ENCODE peak calls at places on chromosome 15, in ten cellular contexts. R, L, J, Y, O, Q, T, Z, M and P are unnamed samples.
A peak's percentile ranks its signal among the peaks of the same experiment; 100 is the strongest.

GRCh38 chr15:66489179-66489791 is 8.3 kb downstream of the SNAPC5 start:
- DNase-seq in R (no peak), L (no peak), J (no peak), Y (no peak), O (no peak), Q (no peak), T (no peak), Z (no peak), M (no peak), P (no peak)

GRCh38 chr15:78155355-78155939 is 6.3 kb downstream of the IDH3A start:
- DNase-seq in R (no peak), L (no peak), J (no peak), Y (no peak), O (no peak), Q (no peak), T (no peak), Z (no peak), M (no peak), P (no peak)

GRCh38 chr15:85406916-85407315 is 26.5 kb downstream of the AKAP13 start:
- DNase-seq in R (no peak), L (no peak), J (peak; percentile 64), Y (peak; percentile 29), O (no peak), Q (no peak), T (no peak), Z (no peak), M (no peak), P (peak; percentile 58)

GRCh38 chr15:59251001-59251845 is 44.6 kb downstream of the LDHAL6B start:
- DNase-seq in R (no peak), L (no peak), J (no peak), Y (no peak), O (no peak), Q (no peak), T (no peak), Z (no peak), M (no peak), P (no peak)

GRCh38 chr15:80694624-80695098 is 449 bp upstream of the ABHD17C start:
- DNase-seq in R (no peak), L (peak; percentile 52), J (no peak), Y (peak; percentile 49), O (no peak), Q (no peak), T (no peak), Z (no peak), M (peak; percentile 47), P (peak; percentile 55)

GRCh38 chr15:37789881-37790280 is 144.6 kb upstream of the TMCO5A start:
- DNase-seq in R (no peak), L (no peak), J (peak; percentile 77), Y (peak; percentile 45), O (no peak), Q (no peak), T (peak; percentile 60), Z (no peak), M (no peak), P (peak; percentile 56)

GRCh38 chr15:79057050-79057449 is 33.5 kb downstream of the RASGRF1 start:
- DNase-seq in R (no peak), L (no peak), J (no peak), Y (no peak), O (no peak), Q (no peak), T (no peak), Z (no peak), M (no peak), P (no peak)

GRCh38 chr15:23516866-23517265 is 48.6 kb upstream of the MKRN3 start:
- DNase-seq in R (no peak), L (no peak), J (no peak), Y (no peak), O (no peak), Q (no peak), T (no peak), Z (no peak), M (no peak), P (no peak)

GRCh38 chr15:88243156-88243555 is 13.4 kb downstream of the NTRK3 start:
- DNase-seq in R (no peak), L (no peak), J (no peak), Y (no peak), O (no peak), Q (no peak), T (no peak), Z (peak; percentile 18), M (no peak), P (no peak)

GRCh38 chr15:40379853-40380252 is 2.7 kb upstream of the KNSTRN start:
- DNase-seq in R (peak; percentile 35), L (peak; percentile 81), J (peak; percentile 91), Y (peak; percentile 92), O (peak; percentile 51), Q (no peak), T (peak; percentile 65), Z (no peak), M (peak; percentile 29), P (peak; percentile 93)

GRCh38 chr15:19987389-19988048 is 554.1 kb downstream of the GOLGA6L6 start:
- DNase-seq in R (no peak), L (no peak), J (no peak), Y (no peak), O (no peak), Q (no peak), T (no peak), Z (no peak), M (no peak), P (peak; percentile 4)

GRCh38 chr15:28110416-28110975 is 11.4 kb upstream of the OCA2 start:
- DNase-seq in R (no peak), L (no peak), J (no peak), Y (no peak), O (no peak), Q (no peak), T (no peak), Z (no peak), M (no peak), P (no peak)

GRCh38 chr15:52503788-52504496 is 24.7 kb downstream of the MYO5A start:
- DNase-seq in R (no peak), L (no peak), J (peak; percentile 41), Y (peak; percentile 33), O (no peak), Q (no peak), T (no peak), Z (no peak), M (no peak), P (peak; percentile 52)

GRCh38 chr15:98953000-98953776 is 54.4 kb downstream of the PGPEP1L start:
- DNase-seq in R (no peak), L (no peak), J (no peak), Y (no peak), O (no peak), Q (no peak), T (no peak), Z (no peak), M (no peak), P (no peak)

GRCh38 chr15:81196576-81197254 is at the start of gene IL16:
- DNase-seq in R (no peak), L (no peak), J (no peak), Y (no peak), O (no peak), Q (no peak), T (no peak), Z (no peak), M (no peak), P (no peak)

GRCh38 chr15:69161878-69162213 is 1.4 kb downstream of the GLCE start:
- DNase-seq in R (no peak), L (no peak), J (no peak), Y (no peak), O (no peak), Q (no peak), T (no peak), Z (no peak), M (no peak), P (no peak)

GRCh38 chr15:60004846-60005351 is 788 bp downstream of the FOXB1 start:
- DNase-seq in R (no peak), L (no peak), J (no peak), Y (no peak), O (no peak), Q (no peak), T (no peak), Z (peak; percentile 73), M (no peak), P (no peak)

GRCh38 chr15:43880406-43881184 is 53.8 kb downstream of the WDR76 start:
- DNase-seq in R (no peak), L (no peak), J (no peak), Y (no peak), O (no peak), Q (no peak), T (no peak), Z (peak; percentile 12), M (no peak), P (peak; percentile 19)